ENCODE peak calls at places on chromosomes 3 and 15, in ten cellular contexts. T is astrocyte of the spinal cord, S is GM12865, X is OCI-LY7, I is fibroblast of pulmonary artery, W is A549, N is breast epithelium, K is cardiac fibroblast, C is HCT116, J is cardiac muscle cell. R is an unnamed sample.

GRCh38 chr3:183711516-183711915 is 13.9 kb downstream of the YEATS2 start:
- DNase-seq in T (no peak), S (no peak), X (no peak), I (no peak), W (no peak), N (no peak), K (no peak), C (no peak), J (no peak), R (no peak)

GRCh38 chr3:117486709-117487394 is 777.3 kb downstream of the TUSC7 start:
- DNase-seq in T (no peak), S (peak), X (no peak), I (no peak), W (no peak), N (no peak), K (no peak), C (no peak), J (no peak), R (no peak)

GRCh38 chr3:732326-732928 is 360.4 kb upstream of the CNTN6 start:
- DNase-seq in T (no peak), S (peak), X (no peak), I (no peak), W (no peak), N (no peak), K (no peak), C (no peak), J (no peak), R (no peak)

GRCh38 chr15:77975332-77976119 is 102.0 kb downstream of the TBC1D2B start:
- DNase-seq in T (no peak), S (no peak), X (no peak), I (no peak), W (no peak), N (no peak), K (no peak), C (no peak), J (peak), R (no peak)

GRCh38 chr3:30493912-30494311 is 112.5 kb upstream of the TGFBR2 start:
- DNase-seq in T (peak), S (no peak), X (no peak), I (peak), W (no peak), N (no peak), K (peak), C (no peak), J (no peak), R (no peak)

GRCh38 chr3:3288288-3288687 is 108.8 kb upstream of the CRBN start:
- DNase-seq in T (no peak), S (no peak), X (no peak), I (no peak), W (no peak), N (no peak), K (no peak), C (no peak), J (peak), R (no peak)

GRCh38 chr15:99628374-99629001 is 62.7 kb downstream of the MEF2A start:
- DNase-seq in T (no peak), S (no peak), X (no peak), I (no peak), W (peak), N (no peak), K (no peak), C (no peak), J (no peak), R (no peak)

GRCh38 chr15:45704329-45705249 is 69.8 kb downstream of the SQOR start:
- DNase-seq in T (peak), S (no peak), X (no peak), I (peak), W (no peak), N (no peak), K (peak), C (no peak), J (peak), R (no peak)

GRCh38 chr3:43363621-43364266 is 77.4 kb downstream of the SNRK start:
- DNase-seq in T (no peak), S (no peak), X (no peak), I (peak), W (no peak), N (no peak), K (peak), C (no peak), J (no peak), R (no peak)

GRCh38 chr3:24139463-24140412 is 194.7 kb downstream of the NR1D2 start:
- DNase-seq in T (no peak), S (no peak), X (no peak), I (no peak), W (no peak), N (no peak), K (no peak), C (no peak), J (no peak), R (no peak)

GRCh38 chr15:52008698-52009434 is 10.2 kb upstream of the MAPK6 start:
- DNase-seq in T (no peak), S (peak), X (peak), I (no peak), W (peak), N (no peak), K (peak), C (no peak), J (no peak), R (no peak)

GRCh38 chr3:64463981-64464380 is 223.8 kb downstream of the ADAMTS9 start:
- DNase-seq in T (no peak), S (no peak), X (no peak), I (no peak), W (no peak), N (no peak), K (no peak), C (no peak), J (no peak), R (no peak)

GRCh38 chr15:89852342-89853005 is 37.8 kb upstream of the ANPEP start:
- DNase-seq in T (no peak), S (no peak), X (no peak), I (no peak), W (no peak), N (no peak), K (no peak), C (no peak), J (no peak), R (no peak)

GRCh38 chr15:31887246-31887645 is 143.1 kb upstream of the CHRNA7 start:
- DNase-seq in T (no peak), S (no peak), X (no peak), I (no peak), W (no peak), N (no peak), K (no peak), C (no peak), J (peak), R (no peak)

GRCh38 chr3:64798316-64798715 is 110.5 kb upstream of the ADAMTS9 start:
- DNase-seq in T (no peak), S (no peak), X (no peak), I (no peak), W (no peak), N (peak), K (no peak), C (no peak), J (no peak), R (no peak)

GRCh38 chr15:74992619-74993018 is 2.7 kb upstream of the SCAMP5 start:
- DNase-seq in T (no peak), S (no peak), X (no peak), I (no peak), W (no peak), N (no peak), K (no peak), C (no peak), J (no peak), R (no peak)

GRCh38 chr15:66650433-66650832 is 51.6 kb upstream of the SMAD6 start:
- DNase-seq in T (no peak), S (no peak), X (no peak), I (no peak), W (peak), N (no peak), K (peak), C (no peak), J (no peak), R (no peak)

GRCh38 chr3:141102372-141102771 is 51.2 kb downstream of the SPSB4 start:
- DNase-seq in T (no peak), S (no peak), X (no peak), I (no peak), W (no peak), N (no peak), K (no peak), C (no peak), J (no peak), R (no peak)

GRCh38 chr3:42014949-42015533 is 53.1 kb upstream of the ULK4 start:
- DNase-seq in T (peak), S (peak), X (peak), I (peak), W (no peak), N (no peak), K (peak), C (no peak), J (no peak), R (no peak)

GRCh38 chr3:150268426-150269321 is 139.4 kb upstream of the TSC22D2 start:
- DNase-seq in T (no peak), S (no peak), X (no peak), I (peak), W (peak), N (no peak), K (peak), C (no peak), J (no peak), R (no peak)

GRCh38 chr15:33545866-33546265 is 235.1 kb downstream of the RYR3 start:
- DNase-seq in T (no peak), S (no peak), X (no peak), I (no peak), W (no peak), N (no peak), K (no peak), C (no peak), J (peak), R (no peak)

GRCh38 chr15:100787567-100787941 is 92.1 kb upstream of the ALDH1A3 start:
- DNase-seq in T (no peak), S (no peak), X (no peak), I (no peak), W (no peak), N (peak), K (no peak), C (no peak), J (no peak), R (no peak)

GRCh38 chr3:190169877-190170276 is 49.2 kb upstream of the P3H2 start:
- DNase-seq in T (no peak), S (no peak), X (no peak), I (no peak), W (no peak), N (no peak), K (no peak), C (no peak), J (no peak), R (no peak)

GRCh38 chr3:135618123-135618522 is 347.4 kb upstream of the PPP2R3A start:
- DNase-seq in T (no peak), S (no peak), X (no peak), I (no peak), W (no peak), N (peak), K (no peak), C (no peak), J (no peak), R (no peak)

GRCh38 chr3:115989927-115990326 is 366.6 kb downstream of the GAP43 start:
- DNase-seq in T (peak), S (no peak), X (no peak), I (no peak), W (no peak), N (no peak), K (peak), C (no peak), J (no peak), R (no peak)

GRCh38 chr3:39752019-39752637 is 57.3 kb upstream of the MYRIP start:
- DNase-seq in T (no peak), S (no peak), X (no peak), I (no peak), W (no peak), N (no peak), K (no peak), C (no peak), J (no peak), R (no peak)

GRCh38 chr3:197953881-197954280 is 3.9 kb downstream of the RPL35A start:
- DNase-seq in T (peak), S (no peak), X (no peak), I (peak), W (no peak), N (no peak), K (peak), C (no peak), J (peak), R (no peak)

GRCh38 chr3:172332256-172333041 is 115.8 kb downstream of the GHSR start:
- DNase-seq in T (peak), S (peak), X (peak), I (peak), W (peak), N (peak), K (peak), C (no peak), J (peak), R (no peak)

GRCh38 chr3:172328282-172328681 is 120.0 kb downstream of the GHSR start:
- DNase-seq in T (no peak), S (no peak), X (no peak), I (no peak), W (no peak), N (no peak), K (no peak), C (no peak), J (no peak), R (no peak)

GRCh38 chr3:172330413-172330812 is 117.8 kb downstream of the GHSR start:
- DNase-seq in T (no peak), S (no peak), X (no peak), I (no peak), W (no peak), N (no peak), K (no peak), C (no peak), J (no peak), R (no peak)

GRCh38 chr3:172326993-172327392 is 121.3 kb downstream of the GHSR start:
- DNase-seq in T (no peak), S (no peak), X (no peak), I (no peak), W (no peak), N (no peak), K (no peak), C (no peak), J (no peak), R (no peak)

DNA sequence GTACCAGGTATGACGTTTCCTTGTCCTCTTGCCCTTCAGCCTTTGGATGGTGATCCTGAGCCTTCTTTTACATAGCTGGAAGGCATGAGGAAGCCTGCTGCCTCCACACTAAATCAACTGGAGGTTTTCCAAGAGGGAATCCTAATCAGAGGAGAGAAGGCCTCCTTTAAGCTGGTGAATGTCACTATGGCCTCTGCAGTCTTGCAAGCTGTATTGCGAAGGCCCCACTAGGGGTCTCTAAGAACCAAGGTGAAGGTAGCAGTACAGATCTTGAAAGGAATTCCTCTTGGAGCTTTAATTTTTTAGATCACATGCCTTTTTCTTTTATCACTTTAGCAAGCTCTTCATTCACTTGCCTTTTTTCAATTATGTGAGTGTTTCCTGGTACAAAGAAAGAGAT is 119.2 kb downstream of the GHSR start:
- DNase-seq in T (no peak), S (no peak), X (no peak), I (no peak), W (no peak), N (no peak), K (no peak), C (no peak), J (no peak), R (no peak)
- TF ChIP-seq CTCF in T (peak), S (no peak), X (peak), I (no peak), W (no peak), N (no peak), K (no peak), C (no peak), J (peak), R (no peak)

GRCh38 chr3:14550181-14550580 is 10.0 kb upstream of the GRIP2 start:
- DNase-seq in T (no peak), S (no peak), X (no peak), I (no peak), W (no peak), N (no peak), K (no peak), C (no peak), J (no peak), R (no peak)

GRCh38 chr3:14548321-14548729 is 8.2 kb upstream of the GRIP2 start:
- DNase-seq in T (peak), S (peak), X (peak), I (peak), W (peak), N (no peak), K (peak), C (peak), J (peak), R (no peak)

GRCh38 chr3:14547693-14548092 is 7.6 kb upstream of the GRIP2 start:
- DNase-seq in T (no peak), S (no peak), X (no peak), I (no peak), W (no peak), N (no peak), K (no peak), C (no peak), J (no peak), R (no peak)

GRCh38 chr3:14550651-14551611 is 10.8 kb upstream of the GRIP2 start:
- DNase-seq in T (no peak), S (no peak), X (no peak), I (peak), W (no peak), N (peak), K (peak), C (no peak), J (no peak), R (no peak)

GRCh38 chr3:14549256-14549931 is 9.3 kb upstream of the GRIP2 start:
- DNase-seq in T (no peak), S (peak), X (peak), I (peak), W (peak), N (no peak), K (peak), C (peak), J (no peak), R (no peak)
- TF ChIP-seq CTCF in T (peak), S (peak), X (peak), I (peak), W (peak), N (no peak), K (peak), C (peak), J (peak), R (peak)

DNA sequence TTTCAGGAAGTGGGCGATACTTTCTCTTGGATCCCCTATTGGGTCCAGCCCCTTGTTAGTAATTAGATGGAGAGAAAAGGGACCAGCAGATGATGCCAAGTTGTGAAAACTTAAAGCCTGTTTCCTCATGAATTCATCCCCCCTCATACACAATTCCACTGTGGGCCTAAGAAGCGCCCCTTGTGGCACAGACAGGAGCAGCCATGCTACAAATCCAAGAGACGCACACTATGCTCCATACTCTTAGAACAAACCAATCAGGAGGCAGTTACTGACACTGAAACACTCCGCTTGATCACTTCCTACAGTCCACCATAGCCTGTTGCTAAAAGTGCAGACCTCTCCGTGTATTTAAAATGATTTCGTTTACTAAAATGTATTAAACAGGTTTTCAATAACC is 111.3 kb upstream of the ARRDC4 start:
- DNase-seq in T (no peak), S (no peak), X (no peak), I (no peak), W (peak), N (no peak), K (no peak), C (no peak), J (no peak), R (no peak)
- TF ChIP-seq CTCF in T (no peak), S (no peak), X (peak), I (no peak), W (no peak), N (no peak), K (no peak), C (no peak), J (no peak), R (no peak)

GRCh38 chr15:87871130-87871737 is 385.3 kb downstream of the NTRK3 start:
- DNase-seq in T (no peak), S (no peak), X (no peak), I (peak), W (no peak), N (no peak), K (peak), C (no peak), J (no peak), R (no peak)

GRCh38 chr15:87871738-87872315 is 384.7 kb downstream of the NTRK3 start:
- DNase-seq in T (no peak), S (no peak), X (no peak), I (peak), W (no peak), N (no peak), K (peak), C (no peak), J (no peak), R (no peak)

GRCh38 chr15:87863152-87863551 is 393.4 kb downstream of the NTRK3 start:
- DNase-seq in T (peak), S (no peak), X (no peak), I (peak), W (no peak), N (no peak), K (peak), C (no peak), J (peak), R (no peak)

GRCh38 chr15:87866961-87867360 is 389.6 kb downstream of the NTRK3 start:
- DNase-seq in T (no peak), S (no peak), X (no peak), I (no peak), W (no peak), N (no peak), K (no peak), C (no peak), J (no peak), R (no peak)
- TF ChIP-seq CTCF in T (no peak), S (no peak), X (no peak), I (no peak), W (no peak), N (no peak), K (no peak), C (no peak), J (no peak), R (no peak)

GRCh38 chr15:86044981-86045380 is 34.7 kb upstream of the AGBL1 start:
- DNase-seq in T (no peak), S (peak), X (peak), I (no peak), W (no peak), N (no peak), K (no peak), C (no peak), J (no peak), R (no peak)
- TF ChIP-seq CTCF in T (no peak), S (no peak), X (peak), I (no peak), W (no peak), N (no peak), K (no peak), C (no peak), J (no peak), R (no peak)

GRCh38 chr15:49900036-49900435 is 219.0 kb downstream of the ATP8B4 start:
- DNase-seq in T (no peak), S (no peak), X (no peak), I (peak), W (no peak), N (no peak), K (no peak), C (no peak), J (peak), R (no peak)

GRCh38 chr15:49904296-49904695 is 214.7 kb downstream of the ATP8B4 start:
- DNase-seq in T (no peak), S (no peak), X (no peak), I (no peak), W (no peak), N (no peak), K (peak), C (no peak), J (no peak), R (no peak)

GRCh38 chr15:49900836-49901235 is 218.2 kb downstream of the ATP8B4 start:
- DNase-seq in T (no peak), S (no peak), X (no peak), I (no peak), W (no peak), N (no peak), K (no peak), C (no peak), J (no peak), R (no peak)

GRCh38 chr15:49902791-49903481 is 216.1 kb downstream of the ATP8B4 start:
- DNase-seq in T (peak), S (no peak), X (no peak), I (peak), W (peak), N (no peak), K (peak), C (no peak), J (no peak), R (no peak)

DNA sequence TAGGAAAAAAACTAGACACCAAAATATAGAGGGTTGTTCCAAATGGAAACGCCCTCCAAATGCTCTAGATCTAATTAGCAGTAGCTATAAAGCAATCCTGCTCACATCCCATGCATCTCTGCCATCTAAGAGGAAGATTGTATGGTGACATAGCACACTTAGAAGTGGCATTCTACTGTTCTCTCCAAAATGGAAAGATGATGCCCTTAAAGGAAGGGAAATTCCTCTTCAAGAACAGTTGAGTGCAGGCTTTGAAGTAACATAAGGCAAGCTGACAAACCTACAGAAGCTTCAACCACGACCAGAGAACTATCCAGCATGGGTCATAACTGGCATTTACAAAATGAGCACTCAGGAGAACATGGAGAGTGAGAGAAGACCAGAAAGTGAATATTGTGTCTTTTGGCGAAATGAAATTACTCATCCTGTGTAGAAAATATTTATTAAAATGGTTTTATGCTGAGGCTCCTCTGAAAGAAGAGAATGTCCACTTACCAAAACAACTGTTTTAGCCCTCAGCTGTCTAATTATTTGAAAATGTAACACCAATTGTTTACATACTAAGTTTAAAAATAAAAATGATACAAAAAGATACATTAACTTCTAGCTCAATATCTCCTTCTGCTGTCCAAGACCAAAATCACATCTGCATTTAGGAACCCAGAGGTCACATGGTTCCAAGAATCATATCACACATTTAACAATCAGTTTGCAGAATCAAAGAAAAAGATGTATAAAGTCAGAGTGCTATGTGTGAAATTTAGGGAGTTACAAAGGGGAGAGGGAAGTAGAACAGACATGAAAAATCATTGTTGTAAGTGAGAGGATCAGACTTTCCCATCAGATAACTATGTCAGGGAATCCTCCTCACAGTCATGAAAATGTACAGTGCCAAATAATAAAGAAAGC is 216.9 kb downstream of the ATP8B4 start:
- DNase-seq in T (peak), S (no peak), X (no peak), I (peak), W (peak), N (no peak), K (peak), C (no peak), J (no peak), R (no peak)
- TF ChIP-seq CTCF in T (peak), S (no peak), X (peak), I (peak), W (peak), N (no peak), K (peak), C (peak), J (peak), R (no peak)